ENCODE peak calls at places on chromosomes 6 and 20, in ten cellular contexts. A is GM23248; P is neural progenitor cell; O is stimulated activated effector memory CD8-positive, alpha-beta T cell treated with anti-CD3 and anti-CD28 coated beads, Interleukin-12 subunit alpha, Interleukin-12 subunit beta, amount 100 ng/mL, for 72 hours; K is M059J; F is heart left ventricle; R is NCI-H2081; Z is uterus; B is LHCN-M2; J is fibroblast of lung. D is an unnamed sample.

GRCh38 chr20:20711413-20711812 is 1.0 kb downstream of the RALGAPA2 start:
- DNase-seq in R (peak), Z (no peak), K (no peak), A (no peak), B (no peak), F (no peak), J (no peak), P (no peak), O (no peak), D (no peak)

GRCh38 chr6:150409576-150410066 is 40.8 kb downstream of the IYD start:
- DNase-seq in O (no peak), P (no peak), B (no peak), Z (peak), R (peak), K (no peak), F (peak), J (no peak), A (no peak), D (peak)

GRCh38 chr20:36504295-36504694 is 37.0 kb upstream of the MYL9 start:
- DNase-seq in K (no peak), F (no peak), B (no peak), A (no peak), Z (no peak), P (no peak), O (no peak), R (no peak), J (no peak), D (no peak)

GRCh38 chr6:77454386-77454785 is 8.9 kb downstream of the HTR1B start:
- DNase-seq in Z (no peak), J (no peak), A (no peak), R (no peak), P (no peak), F (no peak), B (peak), O (no peak), K (no peak), D (no peak)

GRCh38 chr6:2209226-2209809 is 36.1 kb downstream of the GMDS start:
- DNase-seq in R (peak), K (peak), P (peak), O (peak), F (no peak), B (peak), A (peak), Z (no peak), J (peak), D (no peak)

GRCh38 chr6:31898200-31899011 is 908 bp upstream of the EHMT2 start:
- DNase-seq in Z (no peak), P (peak), J (peak), F (no peak), K (peak), B (peak), A (peak), O (no peak), R (peak), D (no peak)

GRCh38 chr20:51185277-51185676 is 162.4 kb upstream of the KCNG1 start:
- DNase-seq in Z (no peak), P (no peak), O (no peak), F (no peak), B (no peak), J (no peak), A (no peak), K (no peak), R (no peak), D (no peak)

GRCh38 chr6:26311012-26311384 is 54.0 kb upstream of the BTN3A2 start:
- DNase-seq in F (no peak), J (peak), R (peak), B (peak), P (peak), K (peak), Z (peak), O (no peak), A (peak), D (peak)

GRCh38 chr6:33318426-33319073 is 1.0 kb upstream of the ZBTB22 start:
- DNase-seq in P (no peak), F (no peak), A (no peak), R (no peak), Z (no peak), K (no peak), O (no peak), B (no peak), J (no peak), D (no peak)

GRCh38 chr6:129672345-129672691 is 37.7 kb downstream of the ARHGAP18 start:
- DNase-seq in R (no peak), Z (no peak), K (no peak), B (no peak), F (no peak), P (no peak), J (no peak), O (no peak), A (no peak), D (no peak)

GRCh38 chr6:24910331-24910849 is 25.4 kb downstream of the RIPOR2 start:
- DNase-seq in J (peak), K (peak), P (peak), F (peak), Z (peak), R (no peak), A (peak), B (no peak), O (no peak), D (no peak)